ENCODE peak calls at places on chromosome 9, in five cellular contexts. O, G, H, X and A are unnamed samples.

GRCh38 chr9:27168496-27168895 is 59.5 kb downstream of the TEK start:
- DNase-seq in O (no peak), G (peak), H (no peak), X (no peak), A (no peak)

GRCh38 chr9:35489313-35490154 is at the start of gene RUSC2:
- DNase-seq in O (no peak), G (peak), H (peak), X (peak), A (peak)

GRCh38 chr9:99040911-99041582 is 63.9 kb upstream of the TGFBR1 start:
- DNase-seq in O (no peak), G (peak), H (peak), X (no peak), A (peak)

GRCh38 chr9:83472221-83472665 is 66.0 kb downstream of the FRMD3 start:
- DNase-seq in O (no peak), G (peak), H (peak), X (no peak), A (peak)

GRCh38 chr9:101369286-101369685 is 15.5 kb downstream of the BAAT start:
- DNase-seq in O (no peak), G (peak), H (peak), X (no peak), A (peak)

GRCh38 chr9:113772121-113772885 is 103.8 kb upstream of the ZNF618 start:
- DNase-seq in O (no peak), G (peak), H (peak), X (no peak), A (peak)

GRCh38 chr9:17744786-17745185 is 165.9 kb downstream of the SH3GL2 start:
- DNase-seq in O (no peak), G (peak), H (peak), X (no peak), A (peak)

GRCh38 chr9:34252670-34253459 is 74.0 kb downstream of the UBAP1 start:
- DNase-seq in O (no peak), G (peak), H (peak), X (peak), A (peak)

GRCh38 chr9:82334286-82334685 is 345.7 kb downstream of the SPATA31D1 start:
- DNase-seq in O (no peak), G (peak), H (peak), X (no peak), A (peak)

GRCh38 chr9:136138566-136138965 is 19.9 kb upstream of the TMEM250 start:
- DNase-seq in O (no peak), G (peak), H (no peak), X (peak), A (peak)